ENCODE peak calls at places on chromosomes 3 and 15, in ten cellular contexts. W is heart left ventricle, A is testis, V is cardiac fibroblast, B is IMR-90, H is choroid plexus epithelial cell, F is foreskin fibroblast, C is AG04449, S is PC-3, J is thoracic aorta. L is an unnamed sample.

GRCh38 chr15:47179988-47180387 is 537.3 kb upstream of the SEMA6D start:
- DNase-seq in B (no peak), F (no peak), J (no peak), C (no peak), W (no peak), S (no peak), A (no peak), H (no peak), V (no peak), L (no peak)

GRCh38 chr3:65716372-65716771 is 322.3 kb downstream of the MAGI1 start:
- DNase-seq in F (no peak), V (no peak), B (no peak), H (no peak), W (no peak), J (no peak), A (no peak), S (no peak), C (no peak), L (no peak)

GRCh38 chr3:197024881-197025735 is 4.5 kb downstream of the MELTF start:
- DNase-seq in J (no peak), H (no peak), V (no peak), S (no peak), W (no peak), A (no peak), B (no peak), C (no peak), F (no peak), L (no peak)

GRCh38 chr15:75785771-75786563 is 57.3 kb upstream of the UBE2Q2 start:
- DNase-seq in C (no peak), A (no peak), B (no peak), W (no peak), V (peak), S (no peak), J (no peak), F (no peak), H (peak), L (no peak)

GRCh38 chr15:96851613-96852012 is 521.1 kb downstream of the NR2F2 start:
- DNase-seq in H (peak), F (peak), V (peak), S (peak), A (no peak), W (no peak), B (peak), C (no peak), J (no peak), L (no peak)

GRCh38 chr3:64368163-64369025 is 143.1 kb upstream of the PRICKLE2 start:
- DNase-seq in C (no peak), F (peak), J (no peak), W (no peak), H (no peak), B (no peak), V (no peak), A (no peak), S (no peak), L (no peak)

GRCh38 chr15:25175789-25176615 is 221.2 kb downstream of the SNRPN start:
- DNase-seq in B (no peak), W (peak), V (no peak), A (peak), F (no peak), H (no peak), S (no peak), J (no peak), C (no peak), L (no peak)

GRCh38 chr3:156628095-156628690 is 46.2 kb upstream of the TIPARP start:
- DNase-seq in J (no peak), F (no peak), S (peak), W (no peak), A (no peak), C (no peak), H (peak), B (peak), V (peak), L (no peak)

GRCh38 chr3:165206454-165207266 is 10.5 kb upstream of the SLITRK3 start:
- DNase-seq in H (peak), S (peak), B (peak), F (peak), W (peak), J (no peak), V (peak), A (peak), C (no peak), L (peak)

GRCh38 chr3:141795719-141796435 is 32.7 kb downstream of the GRK7 start:
- DNase-seq in J (no peak), B (no peak), F (peak), V (peak), C (no peak), S (no peak), H (no peak), W (peak), A (peak), L (no peak)

GRCh38 chr3:75265897-75266296 is 398.2 kb upstream of the FRG2C start:
- DNase-seq in A (no peak), J (no peak), B (no peak), V (no peak), S (no peak), W (no peak), F (no peak), C (no peak), H (no peak), L (no peak)

GRCh38 chr3:109149078-109149477 is 12.6 kb downstream of the C3orf85 start:
- DNase-seq in J (no peak), W (no peak), H (no peak), F (no peak), A (no peak), C (no peak), S (no peak), V (no peak), B (no peak), L (no peak)

GRCh38 chr3:174529298-174529697 is 329.8 kb upstream of the NAALADL2 start:
- DNase-seq in A (no peak), B (no peak), C (no peak), W (no peak), J (no peak), S (no peak), H (no peak), V (no peak), F (no peak), L (no peak)

GRCh38 chr3:15107075-15107947 is 8.4 kb upstream of the RBSN start:
- DNase-seq in W (no peak), S (no peak), B (no peak), A (no peak), C (no peak), F (no peak), H (no peak), J (no peak), V (no peak), L (no peak)

GRCh38 chr3:71718069-71718468 is 7.1 kb downstream of the EIF4E3 start:
- DNase-seq in F (no peak), V (no peak), B (no peak), H (no peak), A (no peak), C (no peak), W (no peak), J (no peak), S (no peak), L (no peak)

GRCh38 chr15:74402873-74403589 is 30.7 kb downstream of the SEMA7A start:
- DNase-seq in H (no peak), S (no peak), W (no peak), J (no peak), V (no peak), B (no peak), A (no peak), F (no peak), C (no peak), L (no peak)

GRCh38 chr3:139219463-139219862 is 124.4 kb upstream of the MRPS22 start:
- DNase-seq in S (no peak), V (no peak), C (no peak), B (no peak), A (no peak), W (no peak), H (no peak), J (no peak), F (no peak), L (no peak)

GRCh38 chr15:99424978-99425665 is 140.7 kb upstream of the MEF2A start:
- DNase-seq in H (peak), J (peak), V (peak), C (peak), F (peak), B (peak), S (peak), W (peak), A (no peak), L (peak)

GRCh38 chr3:38026856-38027255 is 2.6 kb downstream of the PLCD1 start:
- DNase-seq in B (no peak), S (no peak), J (no peak), V (no peak), A (no peak), F (no peak), H (no peak), C (no peak), W (no peak), L (no peak)

GRCh38 chr15:33639968-33640367 is 328.3 kb upstream of the CHRM5 start:
- DNase-seq in B (no peak), C (no peak), S (no peak), H (no peak), W (no peak), F (no peak), V (no peak), J (no peak), A (no peak), L (no peak)

GRCh38 chr3:4597204-4597985 is 104.2 kb downstream of the ITPR1 start:
- DNase-seq in A (no peak), J (no peak), B (no peak), S (no peak), H (no peak), V (no peak), F (no peak), C (no peak), W (no peak), L (peak)

GRCh38 chr15:101133751-101134261 is 118.0 kb downstream of the CHSY1 start:
- DNase-seq in F (no peak), H (no peak), C (no peak), W (no peak), B (no peak), J (no peak), S (no peak), A (no peak), V (no peak), L (no peak)

GRCh38 chr15:25930931-25931330 is 67.8 kb upstream of the ATP10A start:
- DNase-seq in A (no peak), B (no peak), W (no peak), H (no peak), F (no peak), C (no peak), J (no peak), V (no peak), S (no peak), L (no peak)

GRCh38 chr15:101156509-101157159 is 95.2 kb downstream of the CHSY1 start:
- DNase-seq in J (no peak), A (no peak), C (no peak), W (no peak), B (peak), V (peak), F (peak), H (peak), S (no peak), L (no peak)

GRCh38 chr3:55897573-55898224 is 410.6 kb upstream of the WNT5A start:
- DNase-seq in V (no peak), B (peak), J (no peak), C (no peak), H (peak), W (no peak), S (peak), A (no peak), F (no peak), L (no peak)

GRCh38 chr3:191627064-191627463 is 166.1 kb downstream of the PYDC2 start:
- DNase-seq in W (no peak), A (no peak), F (no peak), S (no peak), C (no peak), V (no peak), H (no peak), J (no peak), B (no peak), L (no peak)

GRCh38 chr3:146067048-146067447 is 93.9 kb downstream of the PLOD2 start:
- DNase-seq in W (no peak), C (peak), A (no peak), V (peak), F (peak), J (no peak), H (peak), B (peak), S (peak), L (peak)

GRCh38 chr3:127673191-127674098 is 693 bp downstream of the ABTB1 start:
- DNase-seq in W (peak), S (peak), J (no peak), H (peak), A (peak), C (no peak), F (peak), V (peak), B (peak), L (no peak)

GRCh38 chr3:197554196-197554561 is 1.6 kb downstream of the BDH1 start:
- DNase-seq in S (no peak), F (no peak), B (no peak), J (no peak), A (no peak), C (no peak), V (no peak), W (no peak), H (no peak), L (no peak)

GRCh38 chr3:57079221-57079831 is 18.9 kb downstream of the SPATA12 start:
- DNase-seq in C (no peak), F (no peak), J (no peak), H (peak), B (no peak), S (peak), A (peak), W (peak), V (no peak), L (no peak)

DNA sequence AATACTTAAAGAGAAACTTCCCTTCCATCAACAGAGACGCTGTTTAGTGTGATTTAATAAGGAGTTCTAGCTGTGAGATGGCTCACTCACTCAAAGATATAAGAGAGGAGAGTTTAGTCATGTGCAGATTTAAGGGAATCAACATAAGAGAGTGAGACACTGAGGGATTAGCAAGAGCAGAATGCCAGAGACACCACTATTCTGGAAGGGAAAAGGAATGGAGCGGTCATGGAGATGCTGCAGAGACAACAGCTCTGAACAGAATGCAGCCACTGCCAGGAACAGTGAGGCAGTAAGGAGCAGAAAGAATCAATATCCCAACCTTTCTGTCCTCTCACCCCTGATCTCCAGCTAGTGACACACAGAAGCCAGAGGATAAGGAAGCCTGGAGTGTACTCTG is 248.8 kb downstream of the MBNL1 start:
- DNase-seq in S (no peak), B (no peak), H (no peak), F (no peak), J (no peak), V (no peak), A (no peak), W (no peak), C (no peak), L (no peak)
- H3K4me3 ChIP-seq in S (no peak), B (no peak), H (no peak), F (no peak), J (no peak), V (no peak), A (no peak), W (no peak), C (no peak), L (no peak)

GRCh38 chr3:23488618-23489017 is 285.5 kb downstream of the UBE2E2 start:
- DNase-seq in V (no peak), S (no peak), C (no peak), B (peak), J (no peak), A (no peak), H (no peak), W (no peak), F (no peak), L (no peak)
- H3K4me3 ChIP-seq in V (no peak), S (no peak), C (no peak), B (no peak), J (no peak), A (no peak), H (no peak), W (no peak), F (no peak), L (no peak)

DNA sequence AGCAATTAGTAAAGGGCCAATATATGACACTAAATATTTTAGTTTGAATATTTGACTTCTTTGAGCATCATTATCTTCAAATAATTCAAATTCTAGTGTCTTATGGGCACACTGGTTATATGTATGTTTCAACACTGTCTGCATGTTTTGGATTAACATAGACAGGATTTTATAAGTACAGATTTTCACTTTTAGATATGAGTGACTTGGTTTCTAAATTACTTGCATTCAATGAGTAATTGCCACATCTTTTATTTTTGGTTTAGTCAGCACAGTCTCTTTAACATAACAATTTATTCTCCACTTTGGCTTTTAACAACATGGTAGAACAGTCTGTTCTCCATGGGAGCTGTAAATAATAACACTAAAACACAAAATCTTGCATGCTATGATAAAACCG is 674.8 kb downstream of the TBL1XR1 start:
- DNase-seq in H (no peak), C (no peak), B (no peak), W (no peak), A (no peak), V (no peak), S (no peak), F (no peak), J (no peak), L (no peak)
- H3K4me3 ChIP-seq in H (no peak), C (no peak), B (no peak), W (no peak), A (no peak), V (no peak), S (no peak), F (no peak), J (no peak), L (no peak)

DNA sequence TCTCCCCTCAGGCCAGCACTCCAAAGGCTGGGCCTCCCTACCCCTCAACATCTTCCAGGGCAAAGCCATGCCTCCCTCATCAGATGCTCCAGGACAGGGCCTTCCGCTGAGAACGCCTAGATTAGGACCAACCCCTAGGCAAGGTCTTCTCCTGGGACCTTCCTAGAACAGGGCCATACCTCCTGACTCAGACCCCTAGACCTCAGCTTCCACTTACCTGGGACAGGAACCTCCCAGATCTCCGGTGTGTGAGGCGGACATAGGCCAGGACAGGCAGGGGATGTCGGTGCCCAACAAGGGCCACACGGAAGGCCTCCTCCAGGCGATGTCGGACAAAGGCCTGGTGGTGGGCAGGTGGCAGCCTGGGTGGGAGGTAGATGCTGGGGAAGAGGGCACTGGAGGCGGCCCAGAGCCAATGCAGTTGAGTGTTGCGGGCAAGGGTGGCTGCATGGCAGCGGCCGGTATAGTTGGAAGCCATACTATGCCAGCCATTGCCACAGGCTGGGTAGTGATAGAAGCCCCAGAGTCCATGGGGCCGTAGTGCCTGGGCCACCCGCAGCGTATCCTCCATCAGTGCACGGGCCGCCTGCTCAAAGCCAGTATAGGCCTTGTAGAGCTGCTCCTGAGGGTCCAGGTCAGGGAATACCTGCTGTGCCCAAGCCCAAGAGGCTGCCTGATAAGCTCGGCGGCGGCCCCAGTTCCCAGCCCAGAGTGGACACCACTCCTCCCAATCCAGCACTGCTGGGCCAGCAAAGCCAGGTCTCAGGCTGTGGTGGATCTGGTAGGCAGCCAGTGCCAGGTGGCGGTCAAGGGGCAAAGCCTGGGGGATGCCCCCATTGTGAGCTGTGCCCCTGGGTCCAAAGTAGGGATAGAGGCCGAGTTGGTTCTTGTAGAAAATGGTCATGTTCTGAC is 2.5 kb upstream of the IFRD2 start:
- DNase-seq in J (no peak), S (no peak), C (no peak), F (no peak), V (no peak), A (no peak), W (no peak), H (no peak), B (no peak), L (no peak)
- H3K4me3 ChIP-seq in J (no peak), S (no peak), C (no peak), F (no peak), V (no peak), A (no peak), W (no peak), H (no peak), B (no peak), L (no peak)

GRCh38 chr3:9324944-9325343 is 37.9 kb upstream of the THUMPD3 start:
- DNase-seq in S (no peak), H (no peak), F (no peak), W (no peak), V (no peak), B (no peak), C (no peak), A (no peak), J (no peak), L (no peak)
- H3K4me3 ChIP-seq in S (no peak), H (no peak), F (no peak), W (no peak), V (no peak), B (no peak), C (no peak), A (no peak), J (no peak), L (no peak)

L was measured in HFF-Myc.